ENCODE peak calls at places on chromosomes 16 and 17, in nine cellular contexts. C is heart left ventricle, B is right lobe of liver, V is pancreas, F is left ventricle myocardium inferior, A is MM.1S, I is adrenal gland, T is Peyer's patch, S is ovary. G is an unnamed sample.

GRCh38 chr17:50326831-50327364 is 19.0 kb upstream of the XYLT2 start:
- DNase-seq in C (no peak), B (no peak), V (peak; percentile 2), F (no peak), A (no peak), I (no peak), T (no peak), S (no peak), G (no peak)

GRCh38 chr16:86095131-86095752 is 196.3 kb downstream of the IRF8 start:
- DNase-seq in C (no peak), B (no peak), V (peak; percentile 27), F (no peak), A (no peak), I (no peak), T (no peak), S (no peak), G (no peak)

GRCh38 chr16:89815639-89816348 is 653 bp downstream of the FANCA start:
- DNase-seq in C (peak; percentile 11), B (no peak), V (no peak), F (no peak), A (no peak), I (no peak), T (no peak), S (no peak), G (no peak)

GRCh38 chr17:8963665-8964258 is 1.7 kb downstream of the PIK3R5 start:
- DNase-seq in C (no peak), B (peak; percentile 41), V (no peak), F (no peak), A (no peak), I (no peak), T (no peak), S (no peak), G (no peak)

GRCh38 chr16:89330177-89330856 is 112.8 kb downstream of the ZNF778 start:
- DNase-seq in C (peak; percentile 63), B (peak; percentile 54), V (peak; percentile 69), F (peak; percentile 43), A (no peak), I (peak; percentile 29), T (no peak), S (no peak), G (no peak)

GRCh38 chr17:292016-292415 is 60.6 kb downstream of the RPH3AL start:
- DNase-seq in C (no peak), B (peak; percentile 34), V (peak; percentile 45), F (no peak), A (no peak), I (no peak), T (no peak), S (no peak), G (no peak)

GRCh38 chr16:89599451-89599858 is 14.0 kb upstream of the DPEP1 start:
- DNase-seq in C (no peak), B (no peak), V (peak; percentile 72), F (no peak), A (peak; percentile 44), I (peak; percentile 16), T (no peak), S (no peak), G (no peak)

GRCh38 chr17:61310611-61311010 is 89.0 kb upstream of the TBX2 start:
- DNase-seq in C (no peak), B (no peak), V (no peak), F (no peak), A (no peak), I (no peak), T (no peak), S (no peak), G (no peak)

GRCh38 chr17:19312406-19312805 is 50.1 kb downstream of the B9D1 start:
- DNase-seq in C (no peak), B (no peak), V (no peak), F (no peak), A (no peak), I (no peak), T (no peak), S (no peak), G (no peak)

GRCh38 chr17:19315104-19315503 is 47.4 kb downstream of the B9D1 start:
- DNase-seq in C (no peak), B (no peak), V (peak; percentile 12), F (no peak), A (no peak), I (no peak), T (no peak), S (no peak), G (no peak)

GRCh38 chr17:19313746-19314651 is 48.5 kb downstream of the B9D1 start:
- DNase-seq in C (no peak), B (no peak), V (peak; percentile 30), F (no peak), A (no peak), I (no peak), T (no peak), S (no peak), G (no peak)

GRCh38 chr17:19311421-19312215 is 50.9 kb downstream of the B9D1 start:
- DNase-seq in C (peak; percentile 56), B (no peak), V (no peak), F (no peak), A (peak; percentile 57), I (peak; percentile 27), T (no peak), S (no peak), G (no peak)

DNA sequence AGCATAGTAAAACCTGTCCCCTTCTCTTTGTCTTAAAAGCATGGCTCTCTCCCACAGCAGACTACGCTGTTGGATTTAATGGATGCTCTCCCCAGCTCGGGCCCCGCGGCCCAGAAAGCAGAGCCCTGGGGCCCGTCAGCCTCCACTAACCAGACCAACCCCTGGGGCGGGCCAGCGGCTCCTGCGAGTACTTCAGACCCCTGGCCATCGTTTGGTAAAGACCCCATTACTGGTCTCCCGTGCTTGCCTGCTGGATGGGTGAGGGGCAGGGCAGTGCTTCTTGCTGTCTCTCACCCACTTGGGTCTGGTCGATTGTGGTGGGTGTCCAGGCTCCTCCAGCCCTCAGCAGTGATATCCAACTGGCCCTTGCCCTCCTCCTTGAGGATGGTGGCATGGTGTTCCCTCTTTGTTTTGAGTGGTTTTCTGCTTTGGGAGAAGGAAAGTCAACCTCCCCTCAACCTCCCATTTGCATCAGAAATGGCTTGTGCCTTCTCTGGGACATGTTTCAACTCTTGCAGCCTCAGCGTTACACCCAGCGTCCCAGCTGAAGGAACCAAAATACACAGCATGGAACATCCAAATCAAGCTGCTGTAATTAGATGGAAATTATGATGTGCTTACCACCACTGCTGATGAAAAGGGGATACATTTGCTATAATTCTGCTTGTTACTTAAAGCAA is 49.3 kb downstream of the B9D1 start:
- DNase-seq in C (no peak), B (no peak), V (no peak), F (no peak), A (no peak), I (no peak), T (no peak), S (no peak), G (no peak)
- H3K27ac ChIP-seq in C (no peak overlapping the region), B (no peak overlapping the region), V (no peak overlapping the region), F (peak overlapping the region; percentile 78), A (no peak overlapping the region), I (no peak overlapping the region), T (no peak overlapping the region), S (no peak overlapping the region), G (no peak overlapping the region)

GRCh38 chr17:64226132-64226531 is 36.9 kb downstream of the TEX2 start:
- DNase-seq in C (no peak), B (no peak), V (no peak), F (no peak), A (no peak), I (no peak), T (no peak), S (no peak), G (no peak)

GRCh38 chr17:64231567-64232141 is 31.4 kb downstream of the TEX2 start:
- DNase-seq in C (no peak), B (no peak), V (no peak), F (no peak), A (no peak), I (no peak), T (no peak), S (no peak), G (no peak)

GRCh38 chr17:64232466-64233262 is 30.4 kb downstream of the TEX2 start:
- DNase-seq in C (no peak), B (no peak), V (no peak), F (no peak), A (no peak), I (no peak), T (no peak), S (no peak), G (no peak)

GRCh38 chr17:64230551-64231408 is 32.3 kb downstream of the TEX2 start:
- DNase-seq in C (no peak), B (no peak), V (no peak), F (no peak), A (no peak), I (peak; percentile 17), T (no peak), S (no peak), G (no peak)

DNA sequence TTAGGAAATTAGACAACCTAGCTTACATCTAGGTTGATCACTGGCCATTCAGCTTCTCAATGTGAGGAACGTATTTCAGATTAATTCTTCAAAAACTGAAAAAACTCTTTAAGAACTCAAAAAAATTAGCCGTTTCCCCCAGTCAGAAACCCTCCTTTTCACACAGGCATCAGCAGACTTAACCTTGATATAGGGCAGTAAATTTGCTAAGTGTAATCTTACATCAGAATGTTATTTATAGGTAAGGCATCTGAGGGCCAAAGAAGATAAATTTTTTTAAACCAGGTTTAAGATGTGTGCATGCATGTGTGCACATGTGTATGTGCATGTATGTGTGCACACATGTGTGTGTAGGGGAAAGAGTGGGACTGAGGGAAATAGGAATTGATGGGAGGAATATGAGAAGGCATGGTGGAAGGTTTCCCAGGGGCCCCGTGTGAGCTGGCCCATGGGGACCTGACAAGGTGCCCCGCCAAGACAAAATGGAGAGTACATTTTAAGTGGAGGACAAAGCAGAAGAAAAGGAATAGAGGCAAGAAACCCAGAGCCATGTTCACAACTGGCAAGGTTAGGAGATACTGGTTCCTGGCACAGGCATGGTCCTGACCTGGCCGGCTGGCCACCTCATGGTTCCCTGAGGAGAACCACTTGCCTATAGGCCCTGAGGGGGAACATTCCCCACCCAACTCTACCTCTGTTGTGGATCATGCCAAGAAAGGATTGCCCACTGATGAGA is 33.1 kb downstream of the TEX2 start:
- DNase-seq in C (no peak), B (no peak), V (no peak), F (no peak), A (no peak), I (no peak), T (no peak), S (no peak), G (no peak)
- H3K4me3 ChIP-seq in C (no peak overlapping the region), B (no peak overlapping the region), V (no peak overlapping the region), F (no peak overlapping the region), A (no peak overlapping the region), I (no peak overlapping the region), T (no peak overlapping the region), S (no peak overlapping the region), G (no peak overlapping the region)

GRCh38 chr16:65855171-65856145 is 511.0 kb upstream of the CDH5 start:
- DNase-seq in C (no peak), B (no peak), V (no peak), F (no peak), A (no peak), I (no peak), T (no peak), S (no peak), G (no peak)
- H3K4me1 ChIP-seq in C (no peaks in the 10 kb centered on the region), B (no peaks in the 10 kb centered on the region), V (no peaks in the 10 kb centered on the region), F (no peaks in the 10 kb centered on the region), A (no peaks in the 10 kb centered on the region), I (no peaks in the 10 kb centered on the region), T (no peaks in the 10 kb centered on the region), S (no peaks in the 10 kb centered on the region), G (no peaks in the 10 kb centered on the region)

DNA sequence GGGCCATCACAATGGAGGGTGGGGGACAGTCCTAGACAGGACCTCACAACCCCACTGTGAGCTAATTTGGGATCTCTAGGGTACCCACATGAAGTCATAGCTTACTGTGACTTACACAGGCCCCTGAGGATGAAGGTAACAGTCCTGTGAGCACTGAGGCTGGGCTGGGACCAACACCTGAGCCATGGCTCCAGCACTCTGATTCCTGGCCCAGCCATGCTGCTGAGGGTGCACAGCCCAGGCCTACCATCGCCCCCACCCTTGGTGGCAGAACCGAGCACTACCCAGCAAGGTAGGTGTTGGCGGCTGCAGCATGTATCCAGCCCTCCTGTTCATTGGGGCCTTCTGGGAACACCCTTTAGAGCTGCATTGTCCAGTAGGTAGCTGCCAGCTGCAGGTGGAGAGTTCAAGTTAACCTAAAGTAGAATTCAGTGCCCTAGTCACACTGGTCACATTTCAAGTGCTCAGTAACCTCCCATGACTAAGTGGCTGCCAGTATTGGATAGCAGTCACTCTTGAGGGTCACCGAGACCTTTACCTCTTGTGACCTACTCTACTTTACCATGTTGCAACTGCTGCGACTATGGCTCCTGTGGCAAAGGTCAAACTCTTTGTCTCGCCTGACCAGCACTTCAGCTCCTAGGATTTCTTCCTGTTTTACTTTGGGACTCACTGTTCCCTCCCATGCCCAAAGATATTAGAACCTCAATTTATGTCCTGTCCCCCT is 11.6 kb downstream of the AKAP1 start:
- DNase-seq in C (no peak), B (peak; percentile 80), V (no peak), F (no peak), A (no peak), I (peak; percentile 29), T (no peak), S (no peak), G (no peak)
- H3K27ac ChIP-seq in C (peak overlapping the region; percentile 67), B (peak overlapping the region; percentile 37), V (no peak overlapping the region), F (peak overlapping the region; percentile 94), A (no peak overlapping the region), I (no peak overlapping the region), T (peak overlapping the region; percentile 72), S (no peak overlapping the region), G (no peak overlapping the region)